ENCODE peak calls at places on chromosome 2, in four cellular contexts. A is CD4-positive, CD25-positive, alpha-beta regulatory T cell; E is stimulated activated CD8-positive, alpha-beta memory T cell treated with anti-CD3 and anti-CD28 coated beads, Interleukin-2, amount 100 ng/mL, for 48 hours; Q is nephron progenitor cell. D is an unnamed sample.
A peak's percentile ranks its signal among the peaks of the same experiment; 100 is the strongest.

GRCh38 chr2:1366546-1367134 is 46.6 kb upstream of the TPO start:
- DNase-seq in A (no peak), E (no peak), Q (no peak), D (no peak)

GRCh38 chr2:73740767-73741166 is 3.6 kb upstream of the TPRKB start:
- DNase-seq in A (no peak), E (no peak), Q (no peak), D (no peak)

GRCh38 chr2:135798762-135799161 is 38.2 kb downstream of the LCT start:
- DNase-seq in A (no peak), E (no peak), Q (no peak), D (no peak)

GRCh38 chr2:236036045-236036444 is 132.1 kb downstream of the GBX2 start:
- DNase-seq in A (no peak), E (no peak), Q (no peak), D (no peak)

GRCh38 chr2:117980381-117980780 is 33.5 kb downstream of the CCDC93 start:
- DNase-seq in A (no peak), E (no peak), Q (no peak), D (no peak)

GRCh38 chr2:209943776-209944175 is 58.7 kb upstream of the RPE start:
- DNase-seq in A (no peak), E (no peak), Q (no peak), D (no peak)

GRCh38 chr2:27751377-27751776 is 20.1 kb upstream of the MRPL33 start:
- DNase-seq in A (no peak), E (no peak), Q (no peak), D (no peak)

GRCh38 chr2:106184394-106184793 is 9.7 kb downstream of the UXS1 start:
- DNase-seq in A (no peak), E (no peak), Q (no peak), D (no peak)

GRCh38 chr2:64221935-64222334 is 77.7 kb upstream of the PELI1 start:
- DNase-seq in A (no peak), E (no peak), Q (no peak), D (no peak)

GRCh38 chr2:45649457-45649854 is 2.0 kb upstream of the PRKCE start:
- DNase-seq in A (no peak), E (no peak), Q (no peak), D (no peak)

GRCh38 chr2:202918860-202919259 is 6.8 kb downstream of the CARF start:
- DNase-seq in A (no peak), E (no peak), Q (no peak), D (no peak)

GRCh38 chr2:15316370-15316814 is 244.7 kb downstream of the NBAS start:
- DNase-seq in A (no peak), E (no peak), Q (peak; percentile 4), D (no peak)

GRCh38 chr2:235287369-235287722 is 206.5 kb upstream of the AGAP1 start:
- DNase-seq in A (no peak), E (no peak), Q (no peak), D (no peak)

GRCh38 chr2:118738524-118739308 is 108.7 kb downstream of the EN1 start:
- DNase-seq in A (no peak), E (no peak), Q (no peak), D (no peak)

GRCh38 chr2:119011162-119011909 is 69.3 kb downstream of the MARCO start:
- DNase-seq in A (no peak), E (peak; percentile 13), Q (peak; percentile 86), D (no peak)

GRCh38 chr2:175063741-175064140 is 58.6 kb upstream of the CHN1 start:
- DNase-seq in A (no peak), E (no peak), Q (no peak), D (no peak)

GRCh38 chr2:168804214-168804613 is 1.8 kb downstream of the NOSTRIN start:
- DNase-seq in A (no peak), E (no peak), Q (no peak), D (no peak)

GRCh38 chr2:227325824-227326195 is 759 bp downstream of the MFF start:
- DNase-seq in A (no peak), E (no peak), Q (peak; percentile 48), D (no peak)

GRCh38 chr2:120279708-120280107 is 27.1 kb downstream of the RALB start:
- DNase-seq in A (no peak), E (no peak), Q (no peak), D (no peak)

GRCh38 chr2:48954935-48955334 is 199.4 kb downstream of the FSHR start:
- DNase-seq in A (no peak), E (no peak), Q (no peak), D (no peak)